ENCODE peak calls at places on chromosomes 4 and X, in nine cellular contexts. H is RPMI8226; R is stimulated activated CD4-positive, alpha-beta T cell treated with anti-CD3 and anti-CD28 coated beads, TNF-alpha, amount 100 ng/mL, for 4 hours; A is stimulated activated CD8-positive, alpha-beta memory T cell treated with anti-CD3 and anti-CD28 coated beads, Interleukin-4, amount 100 ng/mL, for 4 hours; X is HS-5; F is fibroblast of pulmonary artery; N is A172; Z is Daoy; P is H54. Y is an unnamed sample.

GRCh38 chr4:89788243-89789072 is 48.5 kb downstream of the SNCA start:
- DNase-seq in H (no peak), Z (peak), X (no peak), P (no peak), R (no peak), N (peak), F (peak), A (no peak), Y (no peak)

GRCh38 chrX:11064851-11065600 is 46.1 kb upstream of the HCCS start:
- DNase-seq in X (peak), A (no peak), H (no peak), N (peak), P (no peak), Z (peak), F (peak), R (no peak), Y (no peak)

GRCh38 chr4:175891863-175892262 is 79.8 kb upstream of the GPM6A start:
- DNase-seq in Z (no peak), R (no peak), N (peak), H (peak), X (no peak), A (no peak), F (peak), P (no peak), Y (no peak)

GRCh38 chr4:89469930-89470375 is 162.4 kb upstream of the GPRIN3 start:
- DNase-seq in N (peak), Z (peak), A (no peak), P (no peak), X (peak), F (peak), R (peak), H (no peak), Y (no peak)

GRCh38 chrX:88284844-88285243 is 462.2 kb upstream of the CPXCR1 start:
- DNase-seq in A (no peak), X (no peak), F (no peak), Z (no peak), H (no peak), P (no peak), N (no peak), R (no peak), Y (no peak)

GRCh38 chrX:118727686-118728339 is 407 bp downstream of the IL13RA1 start:
- DNase-seq in F (peak), X (no peak), Z (peak), N (no peak), A (no peak), P (no peak), R (no peak), H (no peak), Y (no peak)

GRCh38 chr4:6746721-6747689 is 31.0 kb downstream of the BLOC1S4 start:
- DNase-seq in F (peak), H (no peak), X (no peak), P (no peak), Z (peak), A (no peak), N (peak), R (no peak), Y (no peak)

GRCh38 chr4:27096142-27096824 is 235.6 kb downstream of the STIM2 start:
- DNase-seq in Z (no peak), X (no peak), F (no peak), P (no peak), N (no peak), A (no peak), H (no peak), R (no peak), Y (no peak)

GRCh38 chr4:110982486-110982885 is 359.6 kb upstream of the PITX2 start:
- DNase-seq in P (no peak), A (no peak), N (no peak), H (no peak), F (no peak), R (no peak), X (no peak), Z (no peak), Y (no peak)

GRCh38 chr4:41176357-41176756 is 38.0 kb downstream of the APBB2 start:
- DNase-seq in R (no peak), F (peak), A (no peak), P (no peak), Z (peak), H (no peak), X (peak), N (peak), Y (no peak)

GRCh38 chrX:149145845-149146285 is 359.2 kb downstream of the IDS start:
- DNase-seq in P (no peak), F (no peak), R (no peak), N (peak), Z (no peak), A (no peak), X (no peak), H (no peak), Y (no peak)

GRCh38 chr4:1373892-1374705 is 27.1 kb downstream of the UVSSA start:
- DNase-seq in N (no peak), H (no peak), Z (no peak), X (no peak), F (no peak), A (no peak), P (no peak), R (no peak), Y (no peak)

GRCh38 chr4:77308843-77309242 is 151.8 kb downstream of the CCNG2 start:
- DNase-seq in H (peak), Z (no peak), A (no peak), P (peak), F (peak), R (no peak), X (no peak), N (peak), Y (no peak)

GRCh38 chrX:14228611-14229010 is 198.9 kb upstream of the GEMIN8 start:
- DNase-seq in F (no peak), R (no peak), X (peak), N (peak), Z (no peak), H (no peak), P (no peak), A (no peak), Y (no peak)

GRCh38 chr4:122747883-122748282 is 15.4 kb downstream of the BBS12 start:
- DNase-seq in F (peak), H (no peak), R (no peak), Z (peak), P (no peak), X (no peak), A (no peak), N (no peak), Y (no peak)

GRCh38 chrX:130285069-130285620 is 16.4 kb upstream of the ZNF280C start:
- DNase-seq in Z (no peak), F (no peak), X (no peak), A (no peak), P (no peak), H (no peak), R (no peak), N (no peak), Y (no peak)

GRCh38 chr4:106607566-106607965 is 239.0 kb upstream of the GIMD1 start:
- DNase-seq in X (no peak), P (no peak), N (no peak), Z (no peak), R (no peak), F (no peak), H (no peak), A (no peak), Y (no peak)

GRCh38 chrX:9339603-9340569 is 125.0 kb upstream of the TBL1X start:
- DNase-seq in P (no peak), X (no peak), H (peak), F (no peak), N (no peak), R (no peak), Z (no peak), A (no peak), Y (no peak)

GRCh38 chr4:167282171-167282864 is 48.0 kb upstream of the SPOCK3 start:
- DNase-seq in P (no peak), R (no peak), Z (peak), N (peak), A (no peak), H (no peak), X (no peak), F (peak), Y (no peak)

GRCh38 chrX:15151267-15152196 is 118.4 kb downstream of the ASB9 start:
- DNase-seq in P (no peak), F (no peak), A (no peak), R (peak), Z (peak), X (no peak), N (no peak), H (no peak), Y (no peak)

GRCh38 chr4:7805533-7806079 is 134.1 kb downstream of the AFAP1 start:
- DNase-seq in F (peak), X (peak), N (peak), H (no peak), P (peak), A (no peak), Z (peak), R (no peak), Y (no peak)

GRCh38 chrX:150200820-150201287 is 162.3 kb upstream of the MAMLD1 start:
- DNase-seq in N (peak), H (peak), R (peak), X (peak), F (peak), P (peak), A (peak), Z (peak), Y (no peak)

GRCh38 chr4:9996319-9997110 is 24.8 kb downstream of the SLC2A9 start:
- DNase-seq in A (no peak), F (peak), H (no peak), X (no peak), N (no peak), Z (peak), R (no peak), P (no peak), Y (no peak)

GRCh38 chr4:161952382-161952781 is 211.4 kb downstream of the FSTL5 start:
- DNase-seq in P (no peak), A (no peak), X (no peak), Z (no peak), F (peak), N (no peak), H (no peak), R (no peak), Y (no peak)

GRCh38 chr4:124152130-124152529 is 560.4 kb downstream of the ANKRD50 start:
- DNase-seq in P (no peak), R (no peak), A (no peak), H (no peak), Z (peak), X (no peak), N (no peak), F (no peak), Y (no peak)

GRCh38 chrX:77451041-77451440 is 3.9 kb downstream of the FGF16 start:
- DNase-seq in A (no peak), F (peak), R (no peak), Z (no peak), X (peak), N (peak), P (peak), H (no peak), Y (no peak)

GRCh38 chr4:175882891-175883290 is 70.8 kb upstream of the GPM6A start:
- DNase-seq in N (no peak), F (no peak), R (no peak), P (no peak), X (no peak), A (no peak), H (no peak), Z (no peak), Y (no peak)

GRCh38 chrX:145475725-145476124 is 228.4 kb downstream of the SPANXN1 start:
- DNase-seq in A (no peak), F (no peak), R (no peak), P (no peak), H (no peak), X (no peak), Z (no peak), N (no peak), Y (no peak)

GRCh38 chr4:40238700-40239548 is 42.1 kb downstream of the RHOH start:
- DNase-seq in F (peak), Z (no peak), N (peak), R (peak), X (no peak), P (no peak), H (no peak), A (peak), Y (peak)

GRCh38 chrX:34654939-34655338 is 2.1 kb downstream of the TMEM47 start:
- DNase-seq in X (no peak), R (no peak), H (no peak), N (no peak), A (no peak), F (peak), P (no peak), Z (no peak), Y (no peak)

GRCh38 chr4:55407119-55407518 is 11.4 kb downstream of the TMEM165 start:
- DNase-seq in H (no peak), A (no peak), Z (no peak), P (no peak), F (no peak), X (no peak), R (no peak), N (no peak), Y (no peak)